ENCODE peak calls at places on chromosome 18, in six cellular contexts. U is neural progenitor cell, Y is MM.1S, X is HCT116, V is GM23248, A is SK-N-SH. O is an unnamed sample.
A peak's percentile ranks its signal among the peaks of the same experiment; 100 is the strongest.

GRCh38 chr18:34283506-34283905 is 58.8 kb upstream of the NOL4 start:
- DNase-seq in U (no peak), Y (no peak), X (no peak), V (no peak), A (no peak), O (no peak)

GRCh38 chr18:10405014-10405493 is 49.4 kb upstream of the APCDD1 start:
- DNase-seq in U (no peak), Y (no peak), X (no peak), V (peak; percentile 13), A (peak; percentile 52), O (no peak)

GRCh38 chr18:55402731-55403405 is 185.1 kb downstream of the TCF4 start:
- DNase-seq in U (no peak), Y (no peak), X (no peak), V (peak; percentile 63), A (no peak), O (no peak)

GRCh38 chr18:2096581-2096980 is 474.7 kb downstream of the METTL4 start:
- DNase-seq in U (no peak), Y (no peak), X (no peak), V (no peak), A (no peak), O (no peak)

GRCh38 chr18:67705748-67706147 is 189.2 kb upstream of the DSEL start:
- DNase-seq in U (peak; percentile 49), Y (no peak), X (no peak), V (no peak), A (no peak), O (peak; percentile 17)

GRCh38 chr18:76405761-76406356 is 89.2 kb downstream of the ZNF516 start:
- DNase-seq in U (peak; percentile 71), Y (peak; percentile 43), X (peak; percentile 27), V (peak; percentile 37), A (peak; percentile 63), O (peak; percentile 67)

GRCh38 chr18:10252952-10253680 is 201.3 kb upstream of the APCDD1 start:
- DNase-seq in U (no peak), Y (no peak), X (no peak), V (no peak), A (no peak), O (no peak)

GRCh38 chr18:68414407-68414806 is 300.5 kb downstream of the TMX3 start:
- DNase-seq in U (peak; percentile 40), Y (no peak), X (no peak), V (no peak), A (no peak), O (no peak)

GRCh38 chr18:25875574-25875973 is 214.8 kb downstream of the SS18 start:
- DNase-seq in U (no peak), Y (no peak), X (no peak), V (no peak), A (no peak), O (no peak)

GRCh38 chr18:34697891-34698290 is 12.2 kb upstream of the DTNA start:
- DNase-seq in U (no peak), Y (no peak), X (no peak), V (peak; percentile 2), A (no peak), O (no peak)

GRCh38 chr18:9866627-9867453 is 18.9 kb upstream of the TXNDC2 start:
- DNase-seq in U (no peak), Y (no peak), X (no peak), V (no peak), A (no peak), O (peak; percentile 54)

GRCh38 chr18:67600181-67600631 is 83.7 kb upstream of the DSEL start:
- DNase-seq in U (no peak), Y (no peak), X (no peak), V (peak; percentile 82), A (peak; percentile 60), O (peak; percentile 70)

GRCh38 chr18:27604583-27604982 is 419.5 kb upstream of the CHST9 start:
- DNase-seq in U (no peak), Y (no peak), X (no peak), V (peak; percentile 39), A (no peak), O (peak; percentile 64)

GRCh38 chr18:27615345-27615844 is 430.3 kb upstream of the CHST9 start:
- DNase-seq in U (no peak), Y (no peak), X (no peak), V (no peak), A (no peak), O (no peak)

GRCh38 chr18:25223211-25223610 is 128.8 kb downstream of the ZNF521 start:
- DNase-seq in U (peak; percentile 60), Y (no peak), X (no peak), V (no peak), A (peak; percentile 20), O (no peak)

GRCh38 chr18:48153641-48154481 is 223.4 kb upstream of the SMAD2 start:
- DNase-seq in U (no peak), Y (no peak), X (no peak), V (peak; percentile 72), A (no peak), O (peak; percentile 68)

GRCh38 chr18:46732801-46733200 is 24.1 kb downstream of the ST8SIA5 start:
- DNase-seq in U (no peak), Y (no peak), X (no peak), V (no peak), A (no peak), O (no peak)

GRCh38 chr18:23970161-23971153 is 44.1 kb upstream of the TTC39C start:
- DNase-seq in U (no peak), Y (no peak), X (no peak), V (no peak), A (no peak), O (no peak)

GRCh38 chr18:3093624-3094354 is 80.8 kb upstream of the LPIN2 start:
- DNase-seq in U (no peak), Y (no peak), X (no peak), V (no peak), A (no peak), O (peak; percentile 41)

GRCh38 chr18:55047546-55047945 is 88.3 kb upstream of the CCDC68 start:
- DNase-seq in U (no peak), Y (no peak), X (no peak), V (peak; percentile 41), A (no peak), O (no peak)

GRCh38 chr18:49645836-49646235 is 84.0 kb downstream of the LIPG start:
- DNase-seq in U (no peak), Y (no peak), X (no peak), V (peak; percentile 79), A (no peak), O (no peak)

GRCh38 chr18:73244411-73244810 is 376.6 kb upstream of the NETO1 start:
- DNase-seq in U (no peak), Y (no peak), X (no peak), V (no peak), A (no peak), O (no peak)

GRCh38 chr18:79738041-79738461 is 58.4 kb downstream of the CTDP1 start:
- DNase-seq in U (no peak), Y (no peak), X (no peak), V (no peak), A (no peak), O (no peak)
- H3K9ac ChIP-seq in U (no peak overlapping the region), Y (no peak overlapping the region), X (no peak overlapping the region), V (no peak overlapping the region), A (no peak overlapping the region), O (no peak overlapping the region)

GRCh38 chr18:63306249-63306648 is 13.3 kb downstream of the BCL2 start:
- DNase-seq in U (no peak), Y (no peak), X (no peak), V (no peak), A (no peak), O (no peak)

GRCh38 chr18:63307555-63308200 is 11.9 kb downstream of the BCL2 start:
- DNase-seq in U (peak; percentile 28), Y (no peak), X (no peak), V (peak; percentile 16), A (peak; percentile 66), O (no peak)

GRCh38 chr18:63309422-63309821 is 10.1 kb downstream of the BCL2 start:
- DNase-seq in U (no peak), Y (no peak), X (no peak), V (no peak), A (no peak), O (no peak)

GRCh38 chr18:63303562-63303961 is 16.0 kb downstream of the BCL2 start:
- DNase-seq in U (no peak), Y (no peak), X (no peak), V (no peak), A (no peak), O (no peak)

GRCh38 chr18:63306819-63307554 is 12.6 kb downstream of the BCL2 start:
- DNase-seq in U (no peak), Y (no peak), X (no peak), V (no peak), A (no peak), O (no peak)
- H3K4me1 ChIP-seq in U (peaks cover 17% of the 10 kb centered on the region), Y (no peaks in the 10 kb centered on the region), X (no peaks in the 10 kb centered on the region), V (no peaks in the 10 kb centered on the region), A (peaks cover 26% of the 10 kb centered on the region), O (no peaks in the 10 kb centered on the region)

GRCh38 chr18:378039-378438 is 110.2 kb upstream of the THOC1 start:
- DNase-seq in U (no peak), Y (no peak), X (no peak), V (no peak), A (no peak), O (no peak)

GRCh38 chr18:377088-377487 is 109.2 kb upstream of the THOC1 start:
- DNase-seq in U (no peak), Y (no peak), X (no peak), V (no peak), A (peak; percentile 37), O (no peak)

GRCh38 chr18:376307-376706 is 108.5 kb upstream of the THOC1 start:
- DNase-seq in U (no peak), Y (no peak), X (no peak), V (no peak), A (no peak), O (no peak)

GRCh38 chr18:371616-371998 is 103.8 kb upstream of the THOC1 start:
- DNase-seq in U (no peak), Y (peak; percentile 76), X (no peak), V (no peak), A (peak; percentile 48), O (no peak)

DNA sequence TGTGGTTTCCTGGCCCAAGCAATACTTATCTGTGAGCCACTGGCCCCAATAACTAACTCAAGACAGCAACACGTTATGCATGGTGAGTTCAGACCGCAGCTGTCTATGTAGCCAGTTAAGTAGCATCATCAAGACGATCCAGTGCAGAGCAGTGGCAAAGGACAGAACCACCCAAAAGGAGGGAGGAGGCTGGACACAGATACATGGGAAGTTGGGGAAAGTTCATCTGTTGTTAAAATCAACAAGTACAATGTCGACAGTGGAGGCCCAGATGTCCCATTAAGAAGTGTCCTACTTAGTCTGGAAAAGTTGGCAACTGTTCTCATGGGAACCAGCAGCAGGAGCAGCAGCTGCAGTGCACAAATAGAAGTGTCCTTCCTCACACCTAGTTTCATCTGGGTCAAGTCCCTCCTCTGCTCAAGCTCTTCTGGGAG is 106.9 kb upstream of the THOC1 start:
- DNase-seq in U (no peak), Y (no peak), X (no peak), V (peak; percentile 13), A (no peak), O (no peak)
- TF ChIP-seq EZH2phosphoT487 in U (no peak), Y (no peak), X (no peak), V (no peak), A (no peak), O (no peak)

DNA sequence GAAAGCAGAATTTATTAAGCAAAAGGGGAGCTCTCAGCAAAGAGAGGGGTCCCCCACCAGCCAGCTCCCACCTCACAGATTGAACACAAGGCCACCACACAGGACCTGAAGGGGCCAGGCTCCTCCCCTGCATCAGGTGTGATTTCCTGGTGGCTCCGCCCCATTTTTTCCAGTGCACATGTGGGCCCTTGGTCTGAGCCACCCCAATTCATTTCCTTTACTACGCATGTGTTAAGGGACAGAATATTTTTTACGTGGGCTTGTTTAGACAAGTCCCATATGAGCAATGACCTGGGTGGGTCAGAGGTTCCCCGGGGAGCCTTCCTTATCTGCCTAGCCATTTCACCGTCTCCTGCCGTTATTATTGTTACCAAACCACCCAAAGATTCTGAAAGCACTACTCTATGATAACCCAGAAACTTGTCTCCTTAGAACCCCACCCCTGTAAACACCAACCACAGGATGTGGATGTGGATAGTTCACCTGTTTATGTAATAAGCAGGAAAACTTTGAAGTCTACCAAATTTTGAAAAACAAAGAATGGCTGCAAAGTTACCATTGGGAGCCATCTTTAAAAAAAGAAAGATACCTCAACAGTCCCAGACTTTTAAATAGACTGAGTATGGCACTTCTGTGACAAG is 191.7 kb downstream of the CD226 start:
- DNase-seq in U (no peak), Y (no peak), X (no peak), V (no peak), A (no peak), O (no peak)
- H3K9ac ChIP-seq in U (no peak overlapping the region), Y (no peak overlapping the region), X (no peak overlapping the region), V (no peak overlapping the region), A (no peak overlapping the region), O (no peak overlapping the region)